ENCODE peak calls at places on chromosome 19, in seven cellular contexts. Z, K, C, I, R, Q and X are unnamed samples.

GRCh38 chr19:15368798-15369593 is 10.6 kb downstream of the AKAP8 start:
- DNase-seq in I (no peak), C (peak; percentile 69), Z (no peak), K (no peak), Q (no peak), R (no peak), X (no peak)

GRCh38 chr19:32010071-32010470 is 335.3 kb upstream of the ZNF507 start:
- DNase-seq in Z (no peak), K (no peak), C (no peak), I (no peak), Q (no peak), R (no peak), X (no peak)

GRCh38 chr19:29259867-29260281 is 46.9 kb upstream of the UQCRFS1 start:
- DNase-seq in I (no peak), C (no peak), Q (no peak), Z (no peak), K (no peak), R (no peak), X (no peak)

GRCh38 chr19:6737873-6738725 is 719 bp upstream of the GPR108 start:
- DNase-seq in R (peak; percentile 99), Z (peak; percentile 80), Q (peak; percentile 74), I (peak; percentile 80), C (peak; percentile 92), K (peak; percentile 87), X (peak; percentile 95)

GRCh38 chr19:29854033-29854432 is 42.2 kb downstream of the CCNE1 start:
- DNase-seq in Q (no peak), Z (no peak), I (no peak), C (no peak), R (no peak), K (no peak), X (no peak)

GRCh38 chr19:55626350-55626749 is 2.0 kb upstream of the ZNF784 start:
- DNase-seq in K (no peak), Q (peak; percentile 72), Z (no peak), R (no peak), I (no peak), C (no peak), X (no peak)

GRCh38 chr19:42175952-42176648 is 41.4 kb downstream of the DEDD2 start:
- DNase-seq in K (no peak), I (no peak), Q (no peak), R (no peak), Z (peak; percentile 17), C (no peak), X (no peak)

GRCh38 chr19:5057860-5058259 is 88.9 kb downstream of the KDM4B start:
- DNase-seq in R (no peak), Z (no peak), K (no peak), C (no peak), Q (no peak), I (no peak), X (no peak)

GRCh38 chr19:11101057-11101456 is 11.8 kb downstream of the LDLR start:
- DNase-seq in K (no peak), Z (no peak), R (no peak), I (no peak), C (no peak), Q (no peak), X (no peak)

GRCh38 chr19:5711025-5711424 is 8.9 kb downstream of the LONP1 start:
- DNase-seq in C (no peak), R (no peak), I (no peak), K (no peak), Z (no peak), Q (no peak), X (no peak)

GRCh38 chr19:7722231-7722651 is 9.7 kb downstream of the CLEC4G start:
- DNase-seq in R (no peak), Q (no peak), K (no peak), Z (no peak), I (no peak), C (no peak), X (no peak)

GRCh38 chr19:53530622-53531021 is 7.3 kb upstream of the ZNF331 start:
- DNase-seq in K (no peak), I (no peak), C (no peak), Q (no peak), R (no peak), Z (no peak), X (no peak)

GRCh38 chr19:20414133-20414532 is 151.4 kb downstream of the ZNF737 start:
- DNase-seq in I (no peak), C (no peak), R (no peak), K (no peak), Q (no peak), Z (no peak), X (no peak)

GRCh38 chr19:18168673-18169381 is 4.8 kb upstream of the IFI30 start:
- DNase-seq in C (peak; percentile 87), Q (no peak), K (no peak), I (no peak), Z (no peak), R (no peak), X (no peak)

GRCh38 chr19:1293782-1294621 is 8.3 kb downstream of the EFNA2 start:
- DNase-seq in K (no peak), I (no peak), C (no peak), Q (no peak), R (no peak), Z (no peak), X (no peak)

GRCh38 chr19:1296575-1297271 is 11.1 kb downstream of the EFNA2 start:
- DNase-seq in C (no peak), R (no peak), I (no peak), Z (no peak), K (no peak), Q (no peak), X (no peak)

GRCh38 chr19:1295169-1296012 is 9.7 kb downstream of the EFNA2 start:
- DNase-seq in Q (no peak), C (no peak), I (no peak), Z (no peak), K (no peak), R (no peak), X (no peak)

GRCh38 chr19:1294688-1295087 is 9.0 kb downstream of the EFNA2 start:
- DNase-seq in Z (no peak), C (no peak), Q (no peak), I (no peak), K (no peak), R (no peak), X (no peak)

GRCh38 chr19:1296078-1296477 is 10.4 kb downstream of the EFNA2 start:
- DNase-seq in Z (no peak), C (no peak), K (no peak), R (no peak), I (no peak), Q (no peak), X (no peak)
- H3K27me3 ChIP-seq in Z (peaks cover 17% of the 10 kb centered on the region), C (peaks cover 56% of the 10 kb centered on the region), K (peaks cover 10% of the 10 kb centered on the region), R (peaks cover 10% of the 10 kb centered on the region), I (peaks cover 21% of the 10 kb centered on the region), Q (no peaks in the 10 kb centered on the region), X (peaks cover 42% of the 10 kb centered on the region)

DNA sequence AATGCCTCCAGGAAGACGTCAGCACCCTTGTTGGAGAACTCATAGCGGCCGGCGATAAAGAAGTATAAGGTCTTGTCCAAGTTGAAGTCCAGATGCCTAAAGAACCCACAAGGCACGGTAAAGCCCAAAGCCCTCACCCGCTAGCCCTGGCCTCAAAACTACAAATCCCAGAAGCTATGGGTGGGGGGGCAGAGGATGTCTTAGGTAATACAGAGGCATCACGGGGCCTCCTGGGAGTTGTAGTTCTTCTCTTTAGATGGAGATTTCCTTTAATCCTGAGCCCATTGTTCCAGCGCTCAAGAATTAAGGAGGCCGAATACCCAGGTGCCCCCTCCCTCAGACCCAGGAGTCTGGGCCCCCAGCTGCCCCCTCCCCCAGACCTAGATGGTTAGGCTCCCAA is 10.8 kb downstream of the GYS1 start:
- DNase-seq in I (no peak), R (no peak), K (no peak), Q (no peak), C (no peak), Z (no peak), X (no peak)
- H3K27me3 ChIP-seq in I (no peaks in the 10 kb centered on the region), R (no peaks in the 10 kb centered on the region), K (no peaks in the 10 kb centered on the region), Q (no peaks in the 10 kb centered on the region), C (no peaks in the 10 kb centered on the region), Z (no peaks in the 10 kb centered on the region), X (no peaks in the 10 kb centered on the region)

DNA sequence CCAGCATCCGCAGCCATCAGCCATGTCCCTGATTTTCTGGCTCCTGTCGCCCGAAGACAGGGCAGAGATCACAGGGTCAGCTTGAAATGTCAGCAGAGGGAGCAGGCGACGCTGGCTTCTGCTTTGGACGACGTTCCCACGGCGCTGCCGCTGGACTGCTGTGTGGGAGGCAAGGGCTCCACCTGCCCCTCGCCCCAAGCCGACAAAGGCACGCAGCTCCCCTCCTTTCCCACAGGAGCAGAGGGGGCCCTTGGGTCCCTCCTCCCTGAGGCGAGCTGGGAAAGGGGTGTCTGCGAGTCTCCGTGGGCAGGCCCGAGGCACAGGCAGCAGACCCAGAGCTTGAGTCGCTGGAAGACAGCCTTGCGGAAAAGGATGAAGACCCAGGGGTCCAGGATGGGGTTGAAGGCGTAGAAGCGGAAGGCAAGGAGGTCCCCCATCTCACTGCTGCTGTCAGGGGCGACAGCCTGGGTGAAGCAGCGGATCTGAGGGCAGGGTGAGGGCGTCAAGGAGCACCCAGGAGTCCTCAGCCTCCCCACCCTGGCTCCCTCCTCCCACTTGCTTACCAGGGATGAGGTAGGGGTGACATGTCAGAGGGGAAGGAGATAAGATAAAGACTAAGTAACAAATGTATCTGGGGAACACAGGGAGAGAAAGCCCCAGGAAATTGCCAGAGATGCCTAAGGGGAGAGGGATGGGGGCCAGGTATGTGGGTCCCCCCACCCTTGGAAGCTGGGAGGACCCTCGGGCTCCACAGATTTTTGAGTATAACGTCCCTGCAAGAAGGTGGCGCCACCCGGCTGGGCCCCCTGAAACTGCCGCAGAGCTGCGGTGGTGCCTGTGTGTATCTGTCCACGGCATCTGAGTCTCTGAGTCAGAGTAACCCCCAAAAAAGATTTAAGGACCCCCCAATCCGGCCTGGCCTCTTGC is 3.4 kb downstream of the PTGIR start:
- DNase-seq in K (no peak), R (no peak), I (no peak), Z (peak; percentile 11), C (no peak), Q (no peak), X (no peak)
- H3K27me3 ChIP-seq in K (no peaks in the 10 kb centered on the region), R (no peaks in the 10 kb centered on the region), I (no peaks in the 10 kb centered on the region), Z (no peaks in the 10 kb centered on the region), C (no peaks in the 10 kb centered on the region), Q (no peaks in the 10 kb centered on the region), X (no peaks in the 10 kb centered on the region)

GRCh38 chr19:39465956-39466747 is 14.5 kb upstream of the TIMM50 start:
- DNase-seq in I (no peak), K (no peak), C (no peak), Q (no peak), R (no peak), Z (no peak), X (no peak)

GRCh38 chr19:39469036-39469435 is 11.6 kb upstream of the TIMM50 start:
- DNase-seq in R (no peak), Z (no peak), Q (no peak), I (no peak), C (no peak), K (no peak), X (no peak)

GRCh38 chr19:39470724-39471339 is 9.8 kb upstream of the TIMM50 start:
- DNase-seq in Z (peak; percentile 12), Q (no peak), R (no peak), C (no peak), I (no peak), K (no peak), X (no peak)

GRCh38 chr19:39469567-39469966 is 11.1 kb upstream of the TIMM50 start:
- DNase-seq in C (no peak), I (no peak), R (no peak), Z (no peak), K (no peak), Q (no peak), X (no peak)

DNA sequence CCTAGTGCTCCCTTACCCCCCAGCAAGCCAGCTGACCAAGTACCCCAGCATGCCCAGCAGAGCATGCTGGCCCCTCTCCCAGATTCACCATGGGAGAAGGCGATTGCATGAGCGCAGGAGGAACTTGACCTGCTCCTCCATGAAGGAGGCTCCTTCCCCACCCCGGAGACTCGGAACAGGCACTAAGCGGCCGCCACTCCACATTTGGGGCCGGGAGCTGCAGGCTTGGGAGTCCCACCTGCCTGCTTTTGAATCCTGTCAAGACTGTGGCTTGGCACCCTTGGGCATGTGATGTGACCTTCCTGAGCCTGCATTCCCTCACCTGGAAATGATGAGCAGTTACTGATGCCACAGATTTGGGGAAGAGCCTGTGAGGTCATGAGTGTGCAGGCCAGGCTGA is 12.7 kb upstream of the TIMM50 start:
- DNase-seq in Q (no peak), I (no peak), R (no peak), C (no peak), K (no peak), Z (no peak), X (no peak)
- H3K27me3 ChIP-seq in Q (no peaks in the 10 kb centered on the region), I (no peaks in the 10 kb centered on the region), R (no peaks in the 10 kb centered on the region), C (no peaks in the 10 kb centered on the region), K (no peaks in the 10 kb centered on the region), Z (no peaks in the 10 kb centered on the region), X (no peaks in the 10 kb centered on the region)